ENCODE peak calls at places on chromosomes 4 and X, in ten cellular contexts. One of them, this sample, is unnamed.

GRCh38 chrX:153307546-153308175 is 13.9 kb downstream of the PNMA6F start:
- DNase-seq in fibroblast of mammary gland: no peak
- DNase-seq in tibial artery: no peak
- DNase-seq in H9: no peak
- DNase-seq in thoracic aorta: no peak
- DNase-seq in GM12865: no peak
- DNase-seq in HFF-Myc: no peak
- DNase-seq in BJ: no peak
- DNase-seq in AG10803: peak
- DNase-seq in MCF 10A: no peak
- DNase-seq in this sample: no peak

GRCh38 chrX:51144828-51145442 is 187.7 kb upstream of the NUDT10 start:
- DNase-seq in fibroblast of mammary gland: peak
- DNase-seq in MCF 10A: peak
- DNase-seq in GM12865: peak
- DNase-seq in thoracic aorta: no peak
- DNase-seq in HFF-Myc: no peak
- DNase-seq in tibial artery: no peak
- DNase-seq in H9: peak
- DNase-seq in AG10803: peak
- DNase-seq in BJ: no peak
- DNase-seq in this sample: peak

GRCh38 chr4:128159967-128160366 is 98.9 kb downstream of the LARP1B start:
- DNase-seq in thoracic aorta: no peak
- DNase-seq in BJ: peak
- DNase-seq in GM12865: no peak
- DNase-seq in HFF-Myc: peak
- DNase-seq in fibroblast of mammary gland: peak
- DNase-seq in H9: no peak
- DNase-seq in AG10803: peak
- DNase-seq in MCF 10A: peak
- DNase-seq in tibial artery: no peak
- DNase-seq in this sample: no peak

GRCh38 chr4:8738471-8738931 is 133.1 kb downstream of the HMX1 start:
- DNase-seq in fibroblast of mammary gland: no peak
- DNase-seq in BJ: no peak
- DNase-seq in thoracic aorta: no peak
- DNase-seq in H9: peak
- DNase-seq in AG10803: no peak
- DNase-seq in MCF 10A: no peak
- DNase-seq in HFF-Myc: no peak
- DNase-seq in GM12865: no peak
- DNase-seq in tibial artery: no peak
- DNase-seq in this sample: peak

GRCh38 chr4:55458164-55458563 is 62.4 kb downstream of the TMEM165 start:
- DNase-seq in tibial artery: no peak
- DNase-seq in BJ: no peak
- DNase-seq in thoracic aorta: no peak
- DNase-seq in H9: no peak
- DNase-seq in HFF-Myc: no peak
- DNase-seq in AG10803: peak
- DNase-seq in GM12865: no peak
- DNase-seq in MCF 10A: peak
- DNase-seq in fibroblast of mammary gland: peak
- DNase-seq in this sample: no peak

GRCh38 chr4:174156239-174156826 is 127.1 kb downstream of the FBXO8 start:
- DNase-seq in thoracic aorta: no peak
- DNase-seq in GM12865: peak
- DNase-seq in tibial artery: no peak
- DNase-seq in BJ: no peak
- DNase-seq in MCF 10A: peak
- DNase-seq in AG10803: peak
- DNase-seq in fibroblast of mammary gland: peak
- DNase-seq in H9: no peak
- DNase-seq in HFF-Myc: peak
- DNase-seq in this sample: peak

GRCh38 chr4:62940229-62940628 is 1469.0 kb downstream of the TECRL start:
- DNase-seq in tibial artery: no peak
- DNase-seq in AG10803: no peak
- DNase-seq in H9: no peak
- DNase-seq in fibroblast of mammary gland: no peak
- DNase-seq in MCF 10A: no peak
- DNase-seq in BJ: no peak
- DNase-seq in thoracic aorta: no peak
- DNase-seq in HFF-Myc: no peak
- DNase-seq in GM12865: no peak
- DNase-seq in this sample: no peak

GRCh38 chr4:143282170-143282760 is 54.4 kb upstream of the GAB1 start:
- DNase-seq in H9: no peak
- DNase-seq in fibroblast of mammary gland: peak
- DNase-seq in HFF-Myc: peak
- DNase-seq in tibial artery: no peak
- DNase-seq in thoracic aorta: no peak
- DNase-seq in BJ: no peak
- DNase-seq in GM12865: no peak
- DNase-seq in AG10803: peak
- DNase-seq in MCF 10A: no peak
- DNase-seq in this sample: no peak

GRCh38 chr4:76306882-76307669 is 543 bp downstream of the STBD1 start:
- DNase-seq in fibroblast of mammary gland: peak
- DNase-seq in tibial artery: peak
- DNase-seq in BJ: no peak
- DNase-seq in HFF-Myc: no peak
- DNase-seq in AG10803: peak
- DNase-seq in MCF 10A: peak
- DNase-seq in H9: peak
- DNase-seq in thoracic aorta: no peak
- DNase-seq in GM12865: no peak
- DNase-seq in this sample: peak

GRCh38 chrX:150975655-150976390 is 7.3 kb upstream of the HMGB3 start:
- DNase-seq in H9: peak
- DNase-seq in HFF-Myc: no peak
- DNase-seq in BJ: no peak
- DNase-seq in tibial artery: no peak
- DNase-seq in thoracic aorta: no peak
- DNase-seq in fibroblast of mammary gland: no peak
- DNase-seq in GM12865: no peak
- DNase-seq in MCF 10A: no peak
- DNase-seq in AG10803: no peak
- DNase-seq in this sample: no peak

GRCh38 chr4:104394409-104394813 is 100.3 kb downstream of the CXXC4 start:
- DNase-seq in BJ: no peak
- DNase-seq in fibroblast of mammary gland: no peak
- DNase-seq in HFF-Myc: no peak
- DNase-seq in GM12865: no peak
- DNase-seq in AG10803: no peak
- DNase-seq in tibial artery: no peak
- DNase-seq in thoracic aorta: no peak
- DNase-seq in MCF 10A: no peak
- DNase-seq in H9: no peak
- DNase-seq in this sample: no peak

GRCh38 chr4:21979196-21979595 is 30.6 kb upstream of the KCNIP4 start:
- DNase-seq in HFF-Myc: no peak
- DNase-seq in tibial artery: no peak
- DNase-seq in GM12865: no peak
- DNase-seq in fibroblast of mammary gland: no peak
- DNase-seq in MCF 10A: no peak
- DNase-seq in BJ: no peak
- DNase-seq in thoracic aorta: no peak
- DNase-seq in H9: no peak
- DNase-seq in AG10803: no peak
- DNase-seq in this sample: no peak

GRCh38 chr4:147644471-147644870 is 27.3 kb downstream of the TMEM184C start:
- DNase-seq in MCF 10A: no peak
- DNase-seq in H9: no peak
- DNase-seq in fibroblast of mammary gland: no peak
- DNase-seq in HFF-Myc: no peak
- DNase-seq in tibial artery: no peak
- DNase-seq in BJ: no peak
- DNase-seq in GM12865: no peak
- DNase-seq in thoracic aorta: no peak
- DNase-seq in AG10803: no peak
- DNase-seq in this sample: no peak

GRCh38 chrX:82748901-82749505 is 759.1 kb upstream of the POU3F4 start:
- DNase-seq in H9: no peak
- DNase-seq in thoracic aorta: no peak
- DNase-seq in BJ: no peak
- DNase-seq in fibroblast of mammary gland: peak
- DNase-seq in GM12865: no peak
- DNase-seq in HFF-Myc: no peak
- DNase-seq in tibial artery: no peak
- DNase-seq in MCF 10A: peak
- DNase-seq in AG10803: no peak
- DNase-seq in this sample: no peak

GRCh38 chr4:102334624-102335023 is 10.7 kb downstream of the SLC39A8 start:
- DNase-seq in GM12865: no peak
- DNase-seq in AG10803: no peak
- DNase-seq in tibial artery: no peak
- DNase-seq in H9: no peak
- DNase-seq in MCF 10A: peak
- DNase-seq in HFF-Myc: no peak
- DNase-seq in thoracic aorta: no peak
- DNase-seq in BJ: no peak
- DNase-seq in fibroblast of mammary gland: peak
- DNase-seq in this sample: no peak

GRCh38 chr4:77818077-77818666 is 996 bp downstream of the CNOT6L start:
- DNase-seq in H9: peak
- DNase-seq in MCF 10A: peak
- DNase-seq in BJ: peak
- DNase-seq in GM12865: peak
- DNase-seq in thoracic aorta: peak
- DNase-seq in HFF-Myc: peak
- DNase-seq in tibial artery: peak
- DNase-seq in AG10803: peak
- DNase-seq in fibroblast of mammary gland: peak
- DNase-seq in this sample: peak

GRCh38 chrX:128106630-128107029 is 54.4 kb upstream of the ACTRT1 start:
- DNase-seq in fibroblast of mammary gland: no peak
- DNase-seq in H9: peak
- DNase-seq in HFF-Myc: no peak
- DNase-seq in AG10803: no peak
- DNase-seq in GM12865: no peak
- DNase-seq in thoracic aorta: no peak
- DNase-seq in tibial artery: no peak
- DNase-seq in MCF 10A: peak
- DNase-seq in BJ: no peak
- DNase-seq in this sample: peak

GRCh38 chrX:106619797-106620196 is 8.0 kb downstream of the RADX start:
- DNase-seq in AG10803: peak
- DNase-seq in fibroblast of mammary gland: peak
- DNase-seq in thoracic aorta: no peak
- DNase-seq in BJ: no peak
- DNase-seq in tibial artery: no peak
- DNase-seq in H9: no peak
- DNase-seq in HFF-Myc: no peak
- DNase-seq in GM12865: peak
- DNase-seq in MCF 10A: peak
- DNase-seq in this sample: no peak

GRCh38 chr4:86927843-86928395 is 6.9 kb upstream of the AFF1 start:
- DNase-seq in MCF 10A: peak
- DNase-seq in H9: peak
- DNase-seq in thoracic aorta: no peak
- DNase-seq in fibroblast of mammary gland: peak
- DNase-seq in tibial artery: no peak
- DNase-seq in GM12865: no peak
- DNase-seq in BJ: peak
- DNase-seq in AG10803: peak
- DNase-seq in HFF-Myc: no peak
- DNase-seq in this sample: no peak

DNA sequence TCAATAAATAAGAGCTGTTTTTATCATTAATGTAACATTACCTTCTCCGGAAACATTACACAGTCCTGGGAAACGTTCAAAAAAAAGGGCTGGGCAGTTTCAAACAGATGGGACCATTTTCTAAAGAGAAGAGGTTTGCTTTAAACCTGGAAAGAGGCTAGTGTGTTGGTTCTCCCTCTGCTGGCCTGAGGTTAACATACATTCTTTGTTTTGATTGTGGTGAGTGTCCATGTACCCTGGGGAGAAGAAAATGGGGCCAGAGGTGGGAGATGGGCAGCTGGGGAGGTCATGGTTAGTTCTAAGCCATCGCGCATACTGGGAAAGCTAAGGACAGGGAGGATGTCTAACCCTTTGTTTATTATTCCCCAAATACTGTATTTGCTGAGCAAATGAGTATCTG is 194.7 kb downstream of the CPEB2 start:
- DNase-seq in thoracic aorta: no peak
- DNase-seq in HFF-Myc: no peak
- DNase-seq in H9: peak
- DNase-seq in tibial artery: no peak
- DNase-seq in MCF 10A: peak
- DNase-seq in BJ: no peak
- DNase-seq in GM12865: peak
- DNase-seq in AG10803: peak
- DNase-seq in fibroblast of mammary gland: peak
- DNase-seq in this sample: no peak
- TF ChIP-seq CTCF in thoracic aorta: no peak
- TF ChIP-seq CTCF in HFF-Myc: peak
- TF ChIP-seq CTCF in H9: peak
- TF ChIP-seq CTCF in tibial artery: no peak
- TF ChIP-seq CTCF in MCF 10A: peak
- TF ChIP-seq CTCF in BJ: peak
- TF ChIP-seq CTCF in GM12865: peak
- TF ChIP-seq CTCF in AG10803: peak
- TF ChIP-seq CTCF in fibroblast of mammary gland: peak
- TF ChIP-seq CTCF in this sample: no peak

GRCh38 chr4:89949782-89950387 is 55.2 kb downstream of the MMRN1 start:
- DNase-seq in thoracic aorta: no peak
- DNase-seq in H9: no peak
- DNase-seq in tibial artery: no peak
- DNase-seq in AG10803: no peak
- DNase-seq in fibroblast of mammary gland: peak
- DNase-seq in HFF-Myc: no peak
- DNase-seq in MCF 10A: peak
- DNase-seq in BJ: no peak
- DNase-seq in GM12865: no peak
- DNase-seq in this sample: no peak
- TF ChIP-seq CTCF in thoracic aorta: no peak
- TF ChIP-seq CTCF in H9: peak
- TF ChIP-seq CTCF in tibial artery: no peak
- TF ChIP-seq CTCF in AG10803: no peak
- TF ChIP-seq CTCF in fibroblast of mammary gland: peak
- TF ChIP-seq CTCF in HFF-Myc: no peak
- TF ChIP-seq CTCF in MCF 10A: peak
- TF ChIP-seq CTCF in BJ: no peak
- TF ChIP-seq CTCF in GM12865: peak
- TF ChIP-seq CTCF in this sample: no peak

GRCh38 chr4:154928640-154929257 is 147.7 kb downstream of the RBM46 start:
- DNase-seq in H9: peak
- DNase-seq in fibroblast of mammary gland: peak
- DNase-seq in tibial artery: no peak
- DNase-seq in GM12865: no peak
- DNase-seq in HFF-Myc: peak
- DNase-seq in AG10803: peak
- DNase-seq in thoracic aorta: no peak
- DNase-seq in MCF 10A: peak
- DNase-seq in BJ: peak
- DNase-seq in this sample: no peak
- TF ChIP-seq CTCF in H9: peak
- TF ChIP-seq CTCF in fibroblast of mammary gland: peak
- TF ChIP-seq CTCF in tibial artery: no peak
- TF ChIP-seq CTCF in GM12865: no peak
- TF ChIP-seq CTCF in HFF-Myc: peak
- TF ChIP-seq CTCF in AG10803: peak
- TF ChIP-seq CTCF in thoracic aorta: no peak
- TF ChIP-seq CTCF in MCF 10A: peak
- TF ChIP-seq CTCF in BJ: peak
- TF ChIP-seq CTCF in this sample: no peak

GRCh38 chr4:157291071-157291470 is 70.5 kb downstream of the GRIA2 start:
- DNase-seq in fibroblast of mammary gland: peak
- DNase-seq in MCF 10A: no peak
- DNase-seq in tibial artery: no peak
- DNase-seq in H9: no peak
- DNase-seq in thoracic aorta: no peak
- DNase-seq in HFF-Myc: no peak
- DNase-seq in BJ: no peak
- DNase-seq in AG10803: peak
- DNase-seq in GM12865: no peak
- DNase-seq in this sample: no peak
- TF ChIP-seq CTCF in fibroblast of mammary gland: peak
- TF ChIP-seq CTCF in MCF 10A: no peak
- TF ChIP-seq CTCF in tibial artery: no peak
- TF ChIP-seq CTCF in H9: peak
- TF ChIP-seq CTCF in thoracic aorta: no peak
- TF ChIP-seq CTCF in HFF-Myc: no peak
- TF ChIP-seq CTCF in BJ: peak
- TF ChIP-seq CTCF in AG10803: peak
- TF ChIP-seq CTCF in GM12865: no peak
- TF ChIP-seq CTCF in this sample: no peak